ENCODE peak calls at places on chromosomes 1 and 21, in five cellular contexts. One of them, this sample, is unnamed.

GRCh38 chr21:27146268-27146667 is 179.4 kb upstream of the ADAMTS5 start:
- DNase-seq in RWPE1: no peak
- DNase-seq in AG08396: no peak
- DNase-seq in globus pallidus: no peak
- DNase-seq in EH: no peak
- DNase-seq in this sample: no peak

GRCh38 chr1:27885620-27886352 is 13.4 kb downstream of the THEMIS2 start:
- DNase-seq in RWPE1: no peak
- DNase-seq in globus pallidus: no peak
- DNase-seq in EH: no peak
- DNase-seq in AG08396: no peak
- DNase-seq in this sample: no peak

GRCh38 chr1:32759521-32759980 is 57.0 kb upstream of the SYNC start:
- DNase-seq in globus pallidus: no peak
- DNase-seq in EH: no peak
- DNase-seq in AG08396: no peak
- DNase-seq in RWPE1: peak
- DNase-seq in this sample: no peak

GRCh38 chr1:220772846-220773245 is 13.9 kb upstream of the MTARC1 start:
- DNase-seq in EH: no peak
- DNase-seq in AG08396: no peak
- DNase-seq in RWPE1: no peak
- DNase-seq in globus pallidus: no peak
- DNase-seq in this sample: no peak

GRCh38 chr1:25080294-25081209 is 150.5 kb upstream of the RUNX3 start:
- DNase-seq in RWPE1: peak
- DNase-seq in EH: peak
- DNase-seq in globus pallidus: peak
- DNase-seq in AG08396: no peak
- DNase-seq in this sample: no peak

GRCh38 chr21:27571706-27572105 is 604.8 kb upstream of the ADAMTS5 start:
- DNase-seq in RWPE1: peak
- DNase-seq in EH: peak
- DNase-seq in AG08396: no peak
- DNase-seq in globus pallidus: no peak
- DNase-seq in this sample: peak

GRCh38 chr1:214515544-214516433 is 35.6 kb downstream of the PTPN14 start:
- DNase-seq in EH: no peak
- DNase-seq in RWPE1: no peak
- DNase-seq in globus pallidus: no peak
- DNase-seq in AG08396: no peak
- DNase-seq in this sample: no peak

GRCh38 chr1:207991331-207991914 is 80.5 kb upstream of the CD34 start:
- DNase-seq in AG08396: no peak
- DNase-seq in EH: no peak
- DNase-seq in globus pallidus: no peak
- DNase-seq in RWPE1: no peak
- DNase-seq in this sample: no peak

GRCh38 chr1:182259229-182259872 is 132.2 kb downstream of the GLUL start:
- DNase-seq in RWPE1: no peak
- DNase-seq in EH: peak
- DNase-seq in globus pallidus: peak
- DNase-seq in AG08396: peak
- DNase-seq in this sample: peak

GRCh38 chr1:59041878-59042277 is 255.0 kb upstream of the FGGY start:
- DNase-seq in RWPE1: no peak
- DNase-seq in EH: peak
- DNase-seq in AG08396: no peak
- DNase-seq in globus pallidus: no peak
- DNase-seq in this sample: no peak

GRCh38 chr1:235278233-235278914 is 49.6 kb downstream of the ARID4B start:
- DNase-seq in EH: no peak
- DNase-seq in globus pallidus: no peak
- DNase-seq in AG08396: no peak
- DNase-seq in RWPE1: no peak
- DNase-seq in this sample: no peak

GRCh38 chr1:193019442-193020026 is 39.6 kb downstream of the UCHL5 start:
- DNase-seq in RWPE1: peak
- DNase-seq in EH: peak
- DNase-seq in AG08396: peak
- DNase-seq in globus pallidus: peak
- DNase-seq in this sample: no peak

GRCh38 chr1:156945881-156946661 is 25.6 kb downstream of the LRRC71 start:
- DNase-seq in EH: no peak
- DNase-seq in globus pallidus: no peak
- DNase-seq in RWPE1: no peak
- DNase-seq in AG08396: no peak
- DNase-seq in this sample: no peak

GRCh38 chr1:111192074-111192473 is 8.4 kb downstream of the DENND2D start:
- DNase-seq in globus pallidus: no peak
- DNase-seq in AG08396: no peak
- DNase-seq in EH: no peak
- DNase-seq in RWPE1: no peak
- DNase-seq in this sample: no peak

GRCh38 chr1:212471891-212472675 is 39.4 kb downstream of the NENF start:
- DNase-seq in AG08396: no peak
- DNase-seq in RWPE1: no peak
- DNase-seq in EH: no peak
- DNase-seq in globus pallidus: no peak
- DNase-seq in this sample: no peak

GRCh38 chr1:229893762-229894444 is 173.1 kb upstream of the GALNT2 start:
- DNase-seq in EH: no peak
- DNase-seq in globus pallidus: no peak
- DNase-seq in AG08396: no peak
- DNase-seq in RWPE1: peak
- DNase-seq in this sample: no peak

GRCh38 chr1:201021333-201022177 is 2.0 kb downstream of the KIF21B start:
- DNase-seq in RWPE1: no peak
- DNase-seq in EH: no peak
- DNase-seq in globus pallidus: no peak
- DNase-seq in AG08396: no peak
- DNase-seq in this sample: no peak

GRCh38 chr1:176206006-176206960 is 803 bp downstream of the COP1 start:
- DNase-seq in AG08396: peak
- DNase-seq in RWPE1: peak
- DNase-seq in globus pallidus: peak
- DNase-seq in EH: peak
- DNase-seq in this sample: peak

GRCh38 chr1:180343931-180344406 is 113.9 kb downstream of the LHX4 start:
- DNase-seq in globus pallidus: no peak
- DNase-seq in EH: peak
- DNase-seq in RWPE1: no peak
- DNase-seq in AG08396: no peak
- DNase-seq in this sample: no peak

GRCh38 chr1:228998179-228998578 is 262.9 kb downstream of the RHOU start:
- DNase-seq in EH: no peak
- DNase-seq in RWPE1: no peak
- DNase-seq in globus pallidus: no peak
- DNase-seq in AG08396: no peak
- DNase-seq in this sample: no peak

GRCh38 chr1:154943649-154944421 is 7.3 kb upstream of the PMVK start:
- DNase-seq in EH: peak
- DNase-seq in AG08396: peak
- DNase-seq in RWPE1: peak
- DNase-seq in globus pallidus: no peak
- DNase-seq in this sample: no peak

GRCh38 chr1:183804916-183805734 is at the start of gene RGL1:
- DNase-seq in AG08396: peak
- DNase-seq in EH: peak
- DNase-seq in globus pallidus: peak
- DNase-seq in RWPE1: peak
- DNase-seq in this sample: no peak

GRCh38 chr1:55211456-55211855 is 3.7 kb downstream of the USP24 start:
- DNase-seq in globus pallidus: no peak
- DNase-seq in AG08396: no peak
- DNase-seq in EH: no peak
- DNase-seq in RWPE1: no peak
- DNase-seq in this sample: no peak

GRCh38 chr1:180912801-180913616 is at the start of gene KIAA1614:
- DNase-seq in globus pallidus: peak
- DNase-seq in RWPE1: peak
- DNase-seq in EH: peak
- DNase-seq in AG08396: peak
- DNase-seq in this sample: no peak

GRCh38 chr1:215970406-215970805 is 403.3 kb downstream of the KCTD3 start:
- DNase-seq in AG08396: peak
- DNase-seq in globus pallidus: no peak
- DNase-seq in EH: peak
- DNase-seq in RWPE1: no peak
- DNase-seq in this sample: no peak